ENCODE peak calls at places on chromosome 13, in six cellular contexts. E, C, O, X, V and Z are unnamed samples.

GRCh38 chr13:75220238-75220542 is 261.8 kb downstream of the TBC1D4 start:
- DNase-seq in E (no peak), C (no peak), O (no peak), X (no peak), V (no peak), Z (no peak)

GRCh38 chr13:108958013-108958376 is 328.6 kb downstream of the MYO16 start:
- DNase-seq in E (no peak), C (no peak), O (no peak), X (no peak), V (no peak), Z (no peak)

GRCh38 chr13:23687614-23688013 is 117.4 kb downstream of the TNFRSF19 start:
- DNase-seq in E (no peak), C (no peak), O (no peak), X (no peak), V (no peak), Z (no peak)

GRCh38 chr13:98847780-98848179 is 95.3 kb upstream of the SLC15A1 start:
- DNase-seq in E (no peak), C (no peak), O (no peak), X (no peak), V (no peak), Z (no peak)

GRCh38 chr13:30569901-30570576 is 47.7 kb upstream of the USPL1 start:
- DNase-seq in E (no peak), C (no peak), O (no peak), X (peak), V (no peak), Z (no peak)

GRCh38 chr13:31767175-31767900 is 28.0 kb downstream of the RXFP2 start:
- DNase-seq in E (no peak), C (no peak), O (no peak), X (peak), V (no peak), Z (no peak)

GRCh38 chr13:61477619-61478018 is 62.0 kb upstream of the PCDH20 start:
- DNase-seq in E (no peak), C (no peak), O (no peak), X (no peak), V (no peak), Z (no peak)

GRCh38 chr13:34246511-34246910 is 428.6 kb downstream of the RFC3 start:
- DNase-seq in E (no peak), C (no peak), O (no peak), X (peak), V (no peak), Z (no peak)

GRCh38 chr13:112618501-112618900 is 30.5 kb upstream of the TUBGCP3 start:
- DNase-seq in E (no peak), C (no peak), O (no peak), X (no peak), V (no peak), Z (no peak)

GRCh38 chr13:112615391-112615790 is 27.4 kb upstream of the TUBGCP3 start:
- DNase-seq in E (no peak), C (no peak), O (no peak), X (no peak), V (no peak), Z (no peak)

GRCh38 chr13:112617754-112618375 is 29.9 kb upstream of the TUBGCP3 start:
- DNase-seq in E (no peak), C (no peak), O (no peak), X (no peak), V (no peak), Z (no peak)

GRCh38 chr13:112614835-112615234 is 26.9 kb upstream of the TUBGCP3 start:
- DNase-seq in E (no peak), C (no peak), O (no peak), X (no peak), V (no peak), Z (no peak)

GRCh38 chr13:112616586-112617381 is 28.8 kb upstream of the TUBGCP3 start:
- DNase-seq in E (no peak), C (no peak), O (no peak), X (peak), V (no peak), Z (no peak)
- TF ChIP-seq CTCF in E (peak), C (no peak), O (peak), X (peak), V (peak), Z (peak)

GRCh38 chr13:52846567-52847321 is 1.7 kb downstream of the PCDH8 start:
- DNase-seq in E (no peak), C (peak), O (peak), X (peak), V (peak), Z (no peak)

GRCh38 chr13:52845766-52846566 is 2.5 kb downstream of the PCDH8 start:
- DNase-seq in E (no peak), C (no peak), O (peak), X (no peak), V (no peak), Z (no peak)

GRCh38 chr13:52848455-52849190 is at the start of gene PCDH8:
- DNase-seq in E (no peak), C (no peak), O (peak), X (no peak), V (no peak), Z (no peak)

GRCh38 chr13:52847682-52848432 is 583 bp downstream of the PCDH8 start:
- DNase-seq in E (no peak), C (no peak), O (peak), X (no peak), V (no peak), Z (no peak)

GRCh38 chr13:52847322-52847681 is 1.1 kb downstream of the PCDH8 start:
- DNase-seq in E (no peak), C (no peak), O (no peak), X (no peak), V (no peak), Z (no peak)
- H3K4me3 ChIP-seq in E (no peak), C (no peak), O (no peak), X (no peak), V (no peak), Z (no peak)

GRCh38 chr13:21061077-21061945 is at the start of gene LATS2:
- DNase-seq in E (peak), C (peak), O (peak), X (peak), V (peak), Z (peak)
- TF ChIP-seq CTCF in E (peak), C (no peak), O (no peak), X (no peak), V (peak), Z (peak)

DNA sequence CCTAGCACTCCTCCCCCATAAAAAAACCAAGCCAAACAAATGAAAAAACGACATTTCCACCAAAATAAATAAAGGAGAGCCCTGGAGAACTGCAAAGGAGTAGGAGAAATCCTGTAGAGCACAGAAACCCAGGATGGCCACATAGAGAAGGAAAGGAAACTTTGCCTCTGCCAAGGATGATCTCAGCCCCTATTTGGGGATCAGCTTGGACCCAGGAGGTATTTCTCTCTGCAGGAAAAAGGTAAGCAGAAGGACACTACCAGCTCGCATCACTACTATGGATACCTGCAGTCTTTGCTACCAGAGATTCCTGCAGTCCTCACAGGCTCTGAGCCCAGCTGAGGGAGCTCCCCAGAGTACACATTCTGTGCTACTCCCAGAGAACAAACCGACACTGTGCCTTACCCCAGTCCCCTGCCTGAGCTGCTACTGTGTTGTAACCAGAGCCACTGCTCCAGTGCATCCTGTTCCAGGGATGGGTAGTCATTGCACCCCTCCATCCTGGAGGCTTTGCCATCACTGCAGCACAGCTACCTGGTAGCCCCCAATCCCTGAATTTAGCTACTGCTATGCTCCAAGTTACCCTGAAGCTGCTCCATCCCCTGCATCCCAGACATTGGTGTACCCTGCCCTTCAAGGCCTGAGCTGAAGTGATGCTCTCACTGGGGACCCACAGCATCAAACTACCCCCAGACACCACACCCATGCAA is 41.7 kb downstream of the VWA8 start:
- DNase-seq in E (no peak), C (no peak), O (no peak), X (no peak), V (no peak), Z (no peak)
- H3K4me3 ChIP-seq in E (no peak), C (no peak), O (no peak), X (no peak), V (no peak), Z (no peak)

GRCh38 chr13:102394158-102395053 is 7.4 kb downstream of the FGF14 start:
- DNase-seq in E (peak), C (peak), O (peak), X (peak), V (peak), Z (no peak)
- TF ChIP-seq CTCF in E (peak), C (no peak), O (no peak), X (peak), V (no peak), Z (no peak)

GRCh38 chr13:40755082-40755755 is 15.8 kb downstream of the MRPS31 start:
- DNase-seq in E (no peak), C (no peak), O (no peak), X (no peak), V (no peak), Z (no peak)
- H3K4me3 ChIP-seq in E (no peak), C (no peak), O (no peak), X (no peak), V (no peak), Z (no peak)

GRCh38 chr13:51221108-51221507 is 1.1 kb upstream of the FAM124A start:
- DNase-seq in E (no peak), C (no peak), O (no peak), X (no peak), V (no peak), Z (no peak)

GRCh38 chr13:51220706-51221105 is 1.5 kb upstream of the FAM124A start:
- DNase-seq in E (no peak), C (no peak), O (no peak), X (no peak), V (no peak), Z (no peak)

GRCh38 chr13:51222510-51223283 is 499 bp downstream of the FAM124A start:
- DNase-seq in E (no peak), C (no peak), O (no peak), X (no peak), V (no peak), Z (no peak)

GRCh38 chr13:51223284-51224270 is 1.4 kb downstream of the FAM124A start:
- DNase-seq in E (no peak), C (no peak), O (no peak), X (no peak), V (no peak), Z (no peak)

GRCh38 chr13:51221674-51222509 is at the start of gene FAM124A:
- DNase-seq in E (peak), C (peak), O (no peak), X (peak), V (no peak), Z (no peak)
- TF ChIP-seq CTCF in E (no peak), C (no peak), O (peak), X (no peak), V (peak), Z (peak)